ENCODE peak calls at places on chromosome 3, in seven cellular contexts. P is stimulated activated CD4-positive, alpha-beta T cell treated with anti-CD3 and anti-CD28 coated beads, Interleukin-12 subunit alpha, Interleukin-12 subunit beta, amount 100 ng/mL, for 4 hours; V is fibroblast of mammary gland; F is GM04504; U is H9; S is lung; Z is activated naive CD4-positive, alpha-beta T cell treated with anti-CD3 and anti-CD28 coated beads for 36 hours. W is an unnamed sample.

GRCh38 chr3:42979044-42979962 is at the start of gene GASK1A:
- DNase-seq in S (peak; percentile 46), P (peak; percentile 25), V (no peak), F (no peak), U (peak; percentile 77), Z (peak; percentile 34), W (peak; percentile 20)

GRCh38 chr3:38643592-38643991 is 5.9 kb downstream of the SCN5A start:
- DNase-seq in S (no peak), U (no peak), V (no peak), F (no peak), P (no peak), Z (no peak), W (no peak)

GRCh38 chr3:73214846-73215245 is 153.4 kb downstream of the EBLN2 start:
- DNase-seq in U (no peak), F (no peak), P (no peak), Z (no peak), V (no peak), S (no peak), W (no peak)

GRCh38 chr3:52197842-52198625 is at the start of gene ALAS1:
- DNase-seq in U (peak; percentile 95), F (peak; percentile 73), V (peak; percentile 79), P (peak; percentile 96), S (peak; percentile 91), Z (peak; percentile 94), W (peak; percentile 86)

GRCh38 chr3:58688563-58688962 is 22.0 kb upstream of the FAM3D start:
- DNase-seq in Z (no peak), F (no peak), S (no peak), U (no peak), V (no peak), P (no peak), W (no peak)

GRCh38 chr3:121736112-121736511 is 13.4 kb downstream of the GOLGB1 start:
- DNase-seq in U (no peak), Z (no peak), V (peak; percentile 41), S (no peak), F (no peak), P (no peak), W (no peak)

GRCh38 chr3:162538906-162539305 is 1042.3 kb downstream of the OTOL1 start:
- DNase-seq in S (no peak), V (peak; percentile 57), U (no peak), P (no peak), F (no peak), Z (no peak), W (no peak)

GRCh38 chr3:187264946-187265345 is 26.6 kb downstream of the MASP1 start:
- DNase-seq in S (no peak), V (peak; percentile 41), U (no peak), Z (no peak), F (no peak), P (no peak), W (no peak)

GRCh38 chr3:113055201-113055600 is 64.4 kb downstream of the GTPBP8 start:
- DNase-seq in F (no peak), U (no peak), P (no peak), V (no peak), S (no peak), Z (no peak), W (no peak)

GRCh38 chr3:49397470-49397869 is 14.3 kb downstream of the RHOA start:
- DNase-seq in U (no peak), V (peak; percentile 63), P (no peak), Z (no peak), S (no peak), F (no peak), W (no peak)

GRCh38 chr3:3634326-3634725 is 164.9 kb upstream of the LRRN1 start:
- DNase-seq in U (no peak), V (no peak), F (no peak), Z (no peak), S (no peak), P (no peak), W (no peak)

GRCh38 chr3:179000144-179000543 is 71.5 kb downstream of the ZMAT3 start:
- DNase-seq in P (no peak), F (no peak), V (peak; percentile 8), S (no peak), U (no peak), Z (peak; percentile 12), W (no peak)

GRCh38 chr3:188531210-188531609 is 377.3 kb downstream of the LPP start:
- DNase-seq in Z (no peak), F (no peak), U (no peak), V (peak; percentile 71), S (no peak), P (no peak), W (no peak)

GRCh38 chr3:181176610-181177009 is 187.1 kb upstream of the DNAJC19 start:
- DNase-seq in U (peak; percentile 32), P (peak; percentile 24), F (no peak), V (peak; percentile 56), S (peak; percentile 63), Z (peak; percentile 60), W (peak; percentile 22)

GRCh38 chr3:42071720-42072582 is 19.2 kb upstream of the TRAK1 start:
- DNase-seq in S (peak; percentile 45), U (peak; percentile 63), F (peak; percentile 74), V (peak; percentile 87), Z (no peak), P (no peak), W (peak; percentile 94)

GRCh38 chr3:135629696-135630408 is 335.7 kb upstream of the PPP2R3A start:
- DNase-seq in V (no peak), P (no peak), F (no peak), Z (no peak), S (no peak), U (no peak), W (no peak)

GRCh38 chr3:189455009-189455408 is 176.2 kb upstream of the TP63 start:
- DNase-seq in P (no peak), Z (no peak), U (no peak), S (no peak), F (no peak), V (no peak), W (peak; percentile 31)

GRCh38 chr3:194732617-194733016 is 46.9 kb downstream of the FAM43A start:
- DNase-seq in U (no peak), Z (no peak), S (no peak), V (no peak), P (no peak), F (no peak), W (no peak)

GRCh38 chr3:46812237-46812791 is 50.9 kb downstream of the MYL3 start:
- DNase-seq in S (peak; percentile 72), Z (peak; percentile 81), V (peak; percentile 50), F (peak; percentile 3), U (peak; percentile 92), P (peak; percentile 78), W (peak; percentile 62)

GRCh38 chr3:187669675-187670504 is at the start of gene SST:
- DNase-seq in U (peak; percentile 86), F (no peak), Z (peak; percentile 67), P (no peak), V (peak; percentile 57), S (peak; percentile 33), W (no peak)

GRCh38 chr3:31234143-31234542 is 298.6 kb upstream of the STT3B start:
- DNase-seq in Z (no peak), P (no peak), F (no peak), U (no peak), V (no peak), S (no peak), W (no peak)

W was measured in prostate gland.